ENCODE peak calls at places on chromosomes 13 and 19, in nine cellular contexts. G is SW480; U is retina; M is MCF 10A; H is stimulated activated naive CD4-positive, alpha-beta T cell; V is stimulated activated CD4-positive, alpha-beta T cell treated with anti-CD3 and anti-CD28 coated beads, Interleukin-12 subunit alpha, Interleukin-12 subunit beta, amount 100 ng/mL, for 24 hours; Y is NCI-H1105; K is endodermal cell; C is activated T-cell treated with anti-CD3 and anti-CD28 coated beads for 1 hour. D is an unnamed sample.

GRCh38 chr13:99357149-99357596 is 50.0 kb upstream of the GPR183 start:
- DNase-seq in U (no peak), M (no peak), Y (no peak), K (no peak), H (peak), G (no peak), C (no peak), V (no peak), D (no peak)

GRCh38 chr19:12665281-12665573 is 1.3 kb downstream of the MAN2B1 start:
- DNase-seq in V (peak), G (no peak), M (no peak), C (no peak), H (peak), K (no peak), U (no peak), Y (no peak), D (no peak)

GRCh38 chr13:49113526-49114286 is 106.4 kb upstream of the MLNR start:
- DNase-seq in V (no peak), U (no peak), G (peak), M (peak), K (no peak), Y (no peak), H (no peak), C (no peak), D (no peak)

GRCh38 chr19:35556025-35556590 is 7.3 kb downstream of the ATP4A start:
- DNase-seq in G (no peak), Y (no peak), U (no peak), M (no peak), V (no peak), K (no peak), C (no peak), H (no peak), D (no peak)

GRCh38 chr13:107252428-107252827 is 684.5 kb upstream of the ARGLU1 start:
- DNase-seq in U (no peak), G (no peak), K (no peak), H (no peak), M (no peak), C (no peak), V (no peak), Y (no peak), D (no peak)

GRCh38 chr13:89737051-89737450 is 1610.4 kb upstream of the MIR17HG start:
- DNase-seq in K (no peak), Y (no peak), U (no peak), G (no peak), V (no peak), H (no peak), M (no peak), C (no peak), D (no peak)

GRCh38 chr13:24208314-24208713 is 47.8 kb downstream of the SPATA13 start:
- DNase-seq in H (no peak), G (peak), K (no peak), C (no peak), M (peak), U (no peak), Y (no peak), V (no peak), D (no peak)

GRCh38 chr13:89982406-89983085 is 1364.9 kb upstream of the MIR17HG start:
- DNase-seq in Y (no peak), C (no peak), K (no peak), G (no peak), H (no peak), M (peak), U (no peak), V (no peak), D (no peak)

GRCh38 chr19:50739132-50739746 is 16.1 kb downstream of the CLEC11A start:
- DNase-seq in V (no peak), Y (no peak), C (no peak), H (no peak), M (no peak), G (no peak), U (no peak), K (no peak), D (no peak)

GRCh38 chr13:54628383-54628782 is 1599.8 kb downstream of the OLFM4 start:
- DNase-seq in C (no peak), G (no peak), U (no peak), M (peak), K (no peak), V (no peak), H (no peak), Y (no peak), D (no peak)

GRCh38 chr19:39320948-39321831 is 527 bp upstream of the LRFN1 start:
- DNase-seq in C (no peak), U (no peak), G (no peak), H (no peak), M (no peak), Y (no peak), V (no peak), K (peak), D (no peak)

GRCh38 chr13:106990594-106990993 is 422.7 kb upstream of the ARGLU1 start:
- DNase-seq in Y (no peak), M (no peak), H (no peak), C (no peak), V (no peak), K (no peak), U (no peak), G (no peak), D (no peak)

GRCh38 chr19:1408300-1409203 is 1.2 kb downstream of the DAZAP1 start:
- DNase-seq in Y (no peak), U (peak), V (peak), C (peak), H (peak), G (no peak), M (peak), K (peak), D (peak)

GRCh38 chr13:27921421-27921960 is 1.7 kb downstream of the PDX1 start:
- DNase-seq in H (peak), M (no peak), C (no peak), Y (no peak), V (no peak), G (no peak), U (no peak), K (peak), D (no peak)

GRCh38 chr19:44718441-44719261 is 19.7 kb downstream of the CEACAM16 start:
- DNase-seq in C (no peak), V (no peak), M (peak), H (no peak), G (peak), U (peak), K (peak), Y (no peak), D (no peak)

GRCh38 chr13:22800726-22801401 is 379.9 kb upstream of the SGCG start:
- DNase-seq in M (no peak), C (no peak), K (no peak), U (no peak), V (no peak), G (no peak), H (no peak), Y (no peak), D (no peak)

GRCh38 chr13:48949566-48950506 is 25.9 kb upstream of the FNDC3A start:
- DNase-seq in G (no peak), M (no peak), K (no peak), Y (no peak), C (no peak), V (no peak), U (no peak), H (no peak), D (no peak)

GRCh38 chr19:32172761-32173160 is 172.6 kb upstream of the ZNF507 start:
- DNase-seq in C (no peak), H (no peak), V (no peak), U (no peak), M (no peak), K (no peak), G (no peak), Y (no peak), D (no peak)

GRCh38 chr19:6412111-6412999 is 12.3 kb downstream of the KHSRP start:
- DNase-seq in C (peak), H (peak), V (peak), U (peak), M (peak), G (no peak), Y (no peak), K (peak), D (no peak)

GRCh38 chr13:48582086-48582485 is 49.2 kb upstream of the RCBTB2 start:
- DNase-seq in M (no peak), K (no peak), H (no peak), C (no peak), G (no peak), U (no peak), V (no peak), Y (no peak), D (no peak)

GRCh38 chr13:105925496-105925895 is 610.0 kb downstream of the EFNB2 start:
- DNase-seq in V (no peak), C (no peak), U (no peak), K (no peak), H (no peak), G (peak), Y (no peak), M (peak), D (no peak)

GRCh38 chr19:7864719-7865074 is 9.5 kb downstream of the PRR36 start:
- DNase-seq in C (no peak), V (no peak), H (no peak), G (no peak), M (no peak), K (no peak), U (no peak), Y (no peak), D (no peak)

GRCh38 chr19:41785653-41786052 is 10.7 kb upstream of the CEACAM3 start:
- DNase-seq in Y (peak), K (peak), V (peak), G (peak), H (peak), U (peak), M (peak), C (peak), D (peak)

GRCh38 chr19:30403583-30403982 is 31.4 kb downstream of the ZNF536 start:
- DNase-seq in C (no peak), Y (no peak), U (no peak), H (no peak), G (no peak), M (no peak), K (no peak), V (no peak), D (no peak)

GRCh38 chr19:3006075-3006767 is 22.9 kb downstream of the TLE2 start:
- DNase-seq in U (no peak), Y (no peak), H (no peak), K (peak), C (no peak), M (no peak), G (peak), V (peak), D (no peak)

GRCh38 chr13:113545455-113545930 is 39.1 kb upstream of the TFDP1 start:
- DNase-seq in C (no peak), G (no peak), V (no peak), M (no peak), H (no peak), K (no peak), Y (no peak), U (peak), D (no peak)

GRCh38 chr13:22625691-22626090 is 555.1 kb upstream of the SGCG start:
- DNase-seq in H (no peak), M (no peak), V (no peak), C (no peak), U (no peak), K (no peak), Y (no peak), G (no peak), D (no peak)

GRCh38 chr19:38682195-38682867 is 34.9 kb downstream of the ACTN4 start:
- DNase-seq in V (no peak), M (no peak), G (no peak), C (no peak), Y (no peak), H (no peak), K (no peak), U (no peak), D (no peak)

GRCh38 chr13:27461940-27462584 is 11.7 kb upstream of the MTIF3 start:
- DNase-seq in H (no peak), G (no peak), C (no peak), V (no peak), U (no peak), K (no peak), M (no peak), Y (no peak), D (no peak)

GRCh38 chr19:4816388-4817165 is 14.9 kb downstream of the TICAM1 start:
- DNase-seq in H (no peak), Y (no peak), V (no peak), K (no peak), M (no peak), C (no peak), U (no peak), G (no peak), D (no peak)

GRCh38 chr13:20227288-20227687 is 4.8 kb downstream of the GJB6 start:
- DNase-seq in M (no peak), H (no peak), Y (no peak), U (no peak), G (no peak), C (no peak), K (no peak), V (no peak), D (no peak)

GRCh38 chr19:29583196-29584006 is 22.7 kb upstream of the POP4 start:
- DNase-seq in Y (no peak), K (no peak), V (no peak), H (no peak), U (no peak), G (no peak), C (no peak), M (no peak), D (no peak)

GRCh38 chr19:36140289-36141038 is 598 bp downstream of the CAPNS1 start:
- DNase-seq in G (peak), H (peak), M (peak), V (peak), K (peak), C (peak), Y (peak), U (peak), D (peak)

D was measured in activated gamma-delta T cell treated with anti-CD3 and anti-CD28 coated beads, Interleukin-2, amount 50 U/mL, for 16 hours.